ENCODE peak calls at places on chromosomes 7 and 10, in four cellular contexts. One of them, this sample, is unnamed.
A peak's percentile ranks its signal among the peaks of the same experiment; 100 is the strongest.

GRCh38 chr10:111993872-111994426 is 189.6 kb downstream of the GPAM start:
- DNase-seq in body of pancreas: no peak
- DNase-seq in foreskin keratinocyte: no peak
- DNase-seq in psoas muscle: no peak
- DNase-seq in this sample: no peak

GRCh38 chr7:34451923-34452322 is 206.1 kb upstream of the NPSR1 start:
- DNase-seq in body of pancreas: no peak
- DNase-seq in psoas muscle: no peak
- DNase-seq in foreskin keratinocyte: peak; percentile 42
- DNase-seq in this sample: no peak

GRCh38 chr10:122091722-122092121 is 102.8 kb downstream of the TACC2 start:
- DNase-seq in foreskin keratinocyte: no peak
- DNase-seq in psoas muscle: peak; percentile 38
- DNase-seq in body of pancreas: no peak
- DNase-seq in this sample: no peak

GRCh38 chr7:151125459-151125834 is 39.2 kb downstream of the AGAP3 start:
- DNase-seq in foreskin keratinocyte: no peak
- DNase-seq in body of pancreas: no peak
- DNase-seq in psoas muscle: peak; percentile 74
- DNase-seq in this sample: no peak

GRCh38 chr10:10891437-10891836 is 126.2 kb upstream of the CELF2 start:
- DNase-seq in body of pancreas: no peak
- DNase-seq in psoas muscle: peak; percentile 72
- DNase-seq in foreskin keratinocyte: peak; percentile 27
- DNase-seq in this sample: no peak

GRCh38 chr10:93938140-93938539 is 44.4 kb downstream of the SLC35G1 start:
- DNase-seq in foreskin keratinocyte: no peak
- DNase-seq in body of pancreas: no peak
- DNase-seq in psoas muscle: no peak
- DNase-seq in this sample: no peak

GRCh38 chr10:21423338-21423737 is 102.1 kb downstream of the SKIDA1 start:
- DNase-seq in body of pancreas: no peak
- DNase-seq in psoas muscle: no peak
- DNase-seq in foreskin keratinocyte: no peak
- DNase-seq in this sample: no peak

GRCh38 chr10:29537799-29538198 is 97.0 kb downstream of the SVIL start:
- DNase-seq in body of pancreas: no peak
- DNase-seq in psoas muscle: no peak
- DNase-seq in foreskin keratinocyte: no peak
- DNase-seq in this sample: no peak

GRCh38 chr10:126160571-126160970 is 227.7 kb downstream of the ADAM12 start:
- DNase-seq in psoas muscle: no peak
- DNase-seq in body of pancreas: no peak
- DNase-seq in foreskin keratinocyte: no peak
- DNase-seq in this sample: no peak

GRCh38 chr7:152860302-152860701 is 100.8 kb downstream of the ACTR3B start:
- DNase-seq in psoas muscle: no peak
- DNase-seq in foreskin keratinocyte: no peak
- DNase-seq in body of pancreas: no peak
- DNase-seq in this sample: no peak

GRCh38 chr7:152858761-152859160 is 99.2 kb downstream of the ACTR3B start:
- DNase-seq in body of pancreas: no peak
- DNase-seq in psoas muscle: no peak
- DNase-seq in foreskin keratinocyte: no peak
- DNase-seq in this sample: no peak

GRCh38 chr7:152857272-152857671 is 97.7 kb downstream of the ACTR3B start:
- DNase-seq in body of pancreas: no peak
- DNase-seq in psoas muscle: no peak
- DNase-seq in foreskin keratinocyte: no peak
- DNase-seq in this sample: no peak

GRCh38 chr7:152862033-152862432 is 102.5 kb downstream of the ACTR3B start:
- DNase-seq in foreskin keratinocyte: no peak
- DNase-seq in psoas muscle: no peak
- DNase-seq in body of pancreas: no peak
- DNase-seq in this sample: no peak

DNA sequence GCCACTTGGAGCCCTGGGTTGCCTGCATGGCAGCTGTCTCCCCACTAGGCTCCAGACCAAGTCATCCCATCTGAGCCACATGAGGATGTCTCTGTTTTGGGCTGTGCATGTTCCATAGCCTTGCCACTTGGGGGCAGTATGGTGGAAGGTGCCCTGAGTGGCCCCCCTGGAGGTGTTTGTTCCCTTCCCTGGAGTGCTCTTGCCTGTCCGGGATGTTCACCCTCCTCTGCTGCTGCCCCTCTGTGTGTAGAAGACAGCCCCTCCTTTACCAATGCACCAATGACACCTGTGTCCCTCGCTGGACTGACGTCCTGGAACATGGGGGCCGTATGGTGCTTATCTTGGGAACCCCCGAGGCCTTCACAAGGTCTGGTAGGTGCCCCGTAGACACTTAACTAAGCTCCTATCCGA is 100.2 kb downstream of the ACTR3B start:
- DNase-seq in body of pancreas: no peak
- DNase-seq in foreskin keratinocyte: no peak
- DNase-seq in psoas muscle: no peak
- DNase-seq in this sample: no peak
- TF ChIP-seq CTCF in body of pancreas: no peak
- TF ChIP-seq CTCF in foreskin keratinocyte: peak; percentile 50
- TF ChIP-seq CTCF in psoas muscle: peak; percentile 5
- TF ChIP-seq CTCF in this sample: peak; percentile 59

GRCh38 chr10:64977912-64978311 is 1456.7 kb downstream of the REEP3 start:
- DNase-seq in foreskin keratinocyte: no peak
- DNase-seq in body of pancreas: no peak
- DNase-seq in psoas muscle: no peak
- DNase-seq in this sample: no peak

GRCh38 chr10:64973391-64973790 is 1452.2 kb downstream of the REEP3 start:
- DNase-seq in foreskin keratinocyte: no peak
- DNase-seq in psoas muscle: no peak
- DNase-seq in body of pancreas: no peak
- DNase-seq in this sample: no peak

GRCh38 chr10:64976150-64976549 is 1454.9 kb downstream of the REEP3 start:
- DNase-seq in foreskin keratinocyte: no peak
- DNase-seq in body of pancreas: no peak
- DNase-seq in psoas muscle: no peak
- DNase-seq in this sample: no peak
- H3K4me1 ChIP-seq in foreskin keratinocyte: no peaks in the 10 kb centered on the region
- H3K4me1 ChIP-seq in body of pancreas: no peaks in the 10 kb centered on the region
- H3K4me1 ChIP-seq in psoas muscle: no peaks in the 10 kb centered on the region
- H3K4me1 ChIP-seq in this sample: no peaks in the 10 kb centered on the region

GRCh38 chr10:79498431-79498830 is 13.9 kb upstream of the EIF5AL1 start:
- DNase-seq in foreskin keratinocyte: no peak
- DNase-seq in psoas muscle: no peak
- DNase-seq in body of pancreas: no peak
- DNase-seq in this sample: no peak

GRCh38 chr10:79505771-79506351 is 6.5 kb upstream of the EIF5AL1 start:
- DNase-seq in foreskin keratinocyte: no peak
- DNase-seq in psoas muscle: no peak
- DNase-seq in body of pancreas: no peak
- DNase-seq in this sample: no peak

GRCh38 chr10:79507436-79508167 is 4.7 kb upstream of the EIF5AL1 start:
- DNase-seq in foreskin keratinocyte: no peak
- DNase-seq in body of pancreas: no peak
- DNase-seq in psoas muscle: no peak
- DNase-seq in this sample: peak; percentile 24

GRCh38 chr10:79496896-79497295 is 15.4 kb upstream of the EIF5AL1 start:
- DNase-seq in body of pancreas: no peak
- DNase-seq in psoas muscle: no peak
- DNase-seq in foreskin keratinocyte: no peak
- DNase-seq in this sample: no peak

GRCh38 chr10:79502561-79503309 is 9.6 kb upstream of the EIF5AL1 start:
- DNase-seq in psoas muscle: no peak
- DNase-seq in foreskin keratinocyte: no peak
- DNase-seq in body of pancreas: no peak
- DNase-seq in this sample: peak; percentile 71
- TF ChIP-seq CTCF in psoas muscle: peak; percentile 22
- TF ChIP-seq CTCF in foreskin keratinocyte: peak; percentile 49
- TF ChIP-seq CTCF in body of pancreas: peak; percentile 13
- TF ChIP-seq CTCF in this sample: peak; percentile 77

DNA sequence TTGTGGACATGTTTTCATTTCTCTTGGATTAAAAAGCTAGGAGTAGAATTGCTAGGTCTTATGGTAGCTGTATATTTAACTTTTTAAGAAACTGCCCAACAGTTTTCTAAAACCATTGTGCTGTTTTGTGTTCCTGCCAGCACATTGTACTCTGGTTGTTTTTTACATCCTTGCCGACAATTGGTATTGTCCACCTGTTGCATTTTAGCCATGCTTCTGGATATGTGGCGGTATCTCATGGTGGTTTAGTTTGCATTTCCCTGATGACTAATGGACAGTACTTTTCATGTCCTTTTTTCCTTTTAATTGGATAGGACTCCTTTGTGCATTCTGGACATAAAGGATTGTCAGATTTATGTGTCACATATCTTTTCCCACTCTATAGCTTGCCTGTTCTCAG is 45.5 kb downstream of the STK17A start:
- DNase-seq in body of pancreas: no peak
- DNase-seq in foreskin keratinocyte: no peak
- DNase-seq in psoas muscle: no peak
- DNase-seq in this sample: no peak
- H3K4me1 ChIP-seq in body of pancreas: no peaks in the 10 kb centered on the region
- H3K4me1 ChIP-seq in foreskin keratinocyte: no peaks in the 10 kb centered on the region
- H3K4me1 ChIP-seq in psoas muscle: no peaks in the 10 kb centered on the region
- H3K4me1 ChIP-seq in this sample: no peaks in the 10 kb centered on the region

DNA sequence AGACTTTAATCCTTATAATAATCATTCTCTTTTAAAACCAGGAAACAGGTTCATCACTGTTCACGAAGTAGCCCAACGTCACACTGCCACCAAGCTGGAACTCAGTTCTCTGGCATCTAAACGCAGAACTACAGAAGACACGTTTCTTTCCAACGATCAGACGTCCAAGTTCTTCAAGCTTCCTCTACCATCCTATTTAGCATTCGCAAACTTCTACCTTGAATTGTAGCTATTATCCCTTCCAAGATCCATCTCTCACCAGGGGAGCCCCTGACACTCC is 647 bp downstream of the TRDMT1 start:
- DNase-seq in foreskin keratinocyte: no peak
- DNase-seq in body of pancreas: peak; percentile 46
- DNase-seq in psoas muscle: peak; percentile 49
- DNase-seq in this sample: peak; percentile 47
- TF ChIP-seq CTCF in foreskin keratinocyte: peak; percentile 41
- TF ChIP-seq CTCF in body of pancreas: no peak
- TF ChIP-seq CTCF in psoas muscle: no peak
- TF ChIP-seq CTCF in this sample: no peak

DNA sequence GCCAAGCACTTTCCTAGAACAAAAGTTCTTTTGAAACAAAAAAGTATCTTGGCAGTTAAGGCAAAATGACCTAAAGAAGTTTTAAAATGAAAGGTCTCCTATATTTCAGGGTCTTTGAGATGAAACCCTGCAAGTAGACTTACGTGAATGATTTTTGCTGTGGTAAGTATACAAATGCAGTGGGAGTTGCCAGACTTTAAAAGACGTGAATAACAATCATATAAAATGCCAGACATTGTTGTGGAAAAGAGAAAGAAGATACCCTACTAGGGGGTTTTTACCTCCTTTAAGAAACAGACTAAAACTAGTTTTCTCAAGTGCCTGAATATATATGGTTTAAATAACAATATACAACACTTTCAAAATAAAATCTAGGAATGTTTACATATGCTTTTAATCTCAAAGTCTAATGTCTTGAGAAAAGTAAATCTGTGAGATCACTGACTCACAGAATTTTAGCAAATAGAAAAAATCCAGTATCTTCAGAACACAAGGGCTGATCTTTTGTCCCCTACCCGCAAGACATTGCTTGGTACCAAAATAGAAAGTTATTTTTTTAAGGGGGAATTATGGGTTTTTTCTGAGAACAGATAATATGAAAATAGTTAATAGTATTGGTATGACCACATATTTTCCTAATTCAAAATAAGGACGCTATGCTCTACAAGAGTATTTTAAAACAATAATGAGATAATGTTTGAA is 29.5 kb downstream of the LRRC17 start:
- DNase-seq in foreskin keratinocyte: no peak
- DNase-seq in psoas muscle: no peak
- DNase-seq in body of pancreas: no peak
- DNase-seq in this sample: no peak
- H3K4me1 ChIP-seq in foreskin keratinocyte: no peaks in the 10 kb centered on the region
- H3K4me1 ChIP-seq in psoas muscle: no peaks in the 10 kb centered on the region
- H3K4me1 ChIP-seq in body of pancreas: no peaks in the 10 kb centered on the region
- H3K4me1 ChIP-seq in this sample: no peaks in the 10 kb centered on the region

DNA sequence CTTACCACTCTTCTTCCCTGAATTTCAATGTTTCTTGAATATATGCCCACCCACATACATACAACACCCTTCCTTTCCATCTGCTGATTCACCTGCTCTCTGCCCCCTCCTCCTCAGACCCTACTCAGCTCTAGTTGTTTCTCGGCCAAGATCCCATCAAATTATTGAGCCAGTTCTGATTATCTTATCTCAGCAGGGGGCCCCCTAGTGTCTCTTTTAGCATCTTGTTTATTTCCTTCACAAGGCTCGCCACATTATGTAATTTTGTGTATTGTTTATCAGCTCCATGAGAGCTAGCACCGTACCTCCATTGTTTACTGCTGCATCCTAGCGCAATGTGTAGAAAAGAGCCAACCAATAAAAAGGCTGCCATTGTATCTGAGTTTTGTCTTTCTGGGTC is 71.9 kb downstream of the FAM13C start:
- DNase-seq in body of pancreas: no peak
- DNase-seq in foreskin keratinocyte: no peak
- DNase-seq in psoas muscle: no peak
- DNase-seq in this sample: no peak
- TF ChIP-seq CTCF in body of pancreas: no peak
- TF ChIP-seq CTCF in foreskin keratinocyte: peak; percentile 39
- TF ChIP-seq CTCF in psoas muscle: no peak
- TF ChIP-seq CTCF in this sample: no peak

DNA sequence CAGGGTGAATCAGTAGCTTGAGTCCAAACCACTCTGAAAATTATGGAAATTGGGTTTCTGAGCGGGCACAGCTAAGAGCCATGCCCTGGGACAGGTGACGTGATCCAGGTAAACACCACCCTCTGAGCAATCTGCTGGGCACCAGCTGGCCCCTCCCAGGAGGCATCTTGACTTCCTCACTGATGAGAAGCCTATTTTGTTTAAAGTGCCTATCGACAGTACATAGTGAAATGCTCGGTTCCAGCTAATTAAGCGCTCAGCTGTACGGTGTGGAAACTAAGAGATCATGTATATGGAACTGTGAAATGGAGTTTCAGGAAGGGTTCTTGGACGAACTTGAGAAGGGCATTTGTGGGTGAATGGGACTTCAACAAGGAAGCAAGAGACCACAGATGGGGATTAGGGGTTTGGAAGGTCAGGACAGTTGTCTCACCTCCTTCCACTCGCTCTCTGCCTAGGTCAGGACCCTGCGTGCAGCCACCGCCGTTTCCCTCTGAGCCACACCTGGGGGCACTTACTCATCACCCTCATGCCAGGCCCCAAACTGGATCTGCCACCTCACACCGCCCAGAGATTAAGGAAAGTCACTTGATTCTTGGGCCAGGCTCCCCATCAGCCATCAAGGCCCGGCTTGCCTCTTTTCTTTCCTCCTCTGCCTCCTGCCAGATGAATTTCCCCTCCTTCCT is 3.2 kb downstream of the ITPRIP start:
- DNase-seq in body of pancreas: peak; percentile 5
- DNase-seq in foreskin keratinocyte: no peak
- DNase-seq in psoas muscle: no peak
- DNase-seq in this sample: peak; percentile 65
- H3K4me1 ChIP-seq in body of pancreas: peaks cover 39% of the 10 kb centered on the region
- H3K4me1 ChIP-seq in foreskin keratinocyte: peaks cover 44% of the 10 kb centered on the region
- H3K4me1 ChIP-seq in psoas muscle: peaks cover 69% of the 10 kb centered on the region
- H3K4me1 ChIP-seq in this sample: peaks cover 76% of the 10 kb centered on the region

This sample was measured in PC-9.